ENCODE peak calls at places on chromosomes 6 and 20, in seven cellular contexts. One of them, this sample, is unnamed.

GRCh38 chr6:43708857-43709653 is 21.5 kb upstream of the MRPS18A start:
- DNase-seq in brain microvascular endothelial cell: peak; percentile 61
- DNase-seq in dorsolateral prefrontal cortex: no peak
- DNase-seq in GM23338: no peak
- DNase-seq in heart left ventricle: no peak
- DNase-seq in colonic mucosa: no peak
- DNase-seq in Peyer's patch: no peak
- DNase-seq in this sample: peak; percentile 75

GRCh38 chr6:44699082-44699481 is 311.6 kb downstream of the CDC5L start:
- DNase-seq in dorsolateral prefrontal cortex: no peak
- DNase-seq in Peyer's patch: no peak
- DNase-seq in brain microvascular endothelial cell: no peak
- DNase-seq in GM23338: no peak
- DNase-seq in colonic mucosa: no peak
- DNase-seq in heart left ventricle: no peak
- DNase-seq in this sample: no peak

GRCh38 chr6:123904228-123904627 is 100.6 kb downstream of the NKAIN2 start:
- DNase-seq in heart left ventricle: no peak
- DNase-seq in colonic mucosa: no peak
- DNase-seq in dorsolateral prefrontal cortex: no peak
- DNase-seq in Peyer's patch: no peak
- DNase-seq in GM23338: no peak
- DNase-seq in brain microvascular endothelial cell: no peak
- DNase-seq in this sample: no peak

GRCh38 chr6:101803146-101803545 is 409.6 kb downstream of the GRIK2 start:
- DNase-seq in dorsolateral prefrontal cortex: no peak
- DNase-seq in Peyer's patch: no peak
- DNase-seq in GM23338: no peak
- DNase-seq in brain microvascular endothelial cell: peak; percentile 59
- DNase-seq in heart left ventricle: no peak
- DNase-seq in colonic mucosa: no peak
- DNase-seq in this sample: no peak

GRCh38 chr20:49916146-49917002 is 1.0 kb upstream of the SPATA2 start:
- DNase-seq in colonic mucosa: peak; percentile 84
- DNase-seq in heart left ventricle: no peak
- DNase-seq in brain microvascular endothelial cell: no peak
- DNase-seq in dorsolateral prefrontal cortex: peak; percentile 38
- DNase-seq in Peyer's patch: peak; percentile 83
- DNase-seq in GM23338: no peak
- DNase-seq in this sample: peak; percentile 43

GRCh38 chr20:51930775-51931174 is 128.5 kb upstream of the SALL4 start:
- DNase-seq in GM23338: no peak
- DNase-seq in colonic mucosa: no peak
- DNase-seq in Peyer's patch: no peak
- DNase-seq in dorsolateral prefrontal cortex: no peak
- DNase-seq in brain microvascular endothelial cell: peak; percentile 88
- DNase-seq in heart left ventricle: peak; percentile 16
- DNase-seq in this sample: no peak

GRCh38 chr6:21596379-21597242 is 3.1 kb downstream of the SOX4 start:
- DNase-seq in heart left ventricle: peak; percentile 65
- DNase-seq in brain microvascular endothelial cell: peak; percentile 32
- DNase-seq in GM23338: peak; percentile 73
- DNase-seq in colonic mucosa: peak; percentile 58
- DNase-seq in dorsolateral prefrontal cortex: peak; percentile 52
- DNase-seq in Peyer's patch: peak; percentile 55
- DNase-seq in this sample: peak; percentile 75

GRCh38 chr20:60138263-60139127 is 180.3 kb downstream of the CDH26 start:
- DNase-seq in brain microvascular endothelial cell: peak; percentile 50
- DNase-seq in dorsolateral prefrontal cortex: no peak
- DNase-seq in Peyer's patch: peak; percentile 66
- DNase-seq in heart left ventricle: no peak
- DNase-seq in GM23338: no peak
- DNase-seq in colonic mucosa: peak; percentile 72
- DNase-seq in this sample: no peak

GRCh38 chr6:131780600-131780999 is 27.2 kb upstream of the ENPP1 start:
- DNase-seq in heart left ventricle: no peak
- DNase-seq in Peyer's patch: no peak
- DNase-seq in GM23338: peak; percentile 17
- DNase-seq in colonic mucosa: no peak
- DNase-seq in brain microvascular endothelial cell: no peak
- DNase-seq in dorsolateral prefrontal cortex: no peak
- DNase-seq in this sample: no peak

GRCh38 chr20:46657618-46658017 is 6.4 kb upstream of the SLC13A3 start:
- DNase-seq in GM23338: no peak
- DNase-seq in colonic mucosa: no peak
- DNase-seq in dorsolateral prefrontal cortex: no peak
- DNase-seq in heart left ventricle: no peak
- DNase-seq in Peyer's patch: no peak
- DNase-seq in brain microvascular endothelial cell: no peak
- DNase-seq in this sample: peak; percentile 40

GRCh38 chr6:149140137-149140909 is 177.2 kb upstream of the TAB2 start:
- DNase-seq in heart left ventricle: no peak
- DNase-seq in GM23338: no peak
- DNase-seq in dorsolateral prefrontal cortex: no peak
- DNase-seq in brain microvascular endothelial cell: no peak
- DNase-seq in Peyer's patch: peak; percentile 67
- DNase-seq in colonic mucosa: no peak
- DNase-seq in this sample: no peak

GRCh38 chr6:16832721-16833120 is 71.5 kb upstream of the ATXN1 start:
- DNase-seq in GM23338: no peak
- DNase-seq in colonic mucosa: no peak
- DNase-seq in dorsolateral prefrontal cortex: no peak
- DNase-seq in heart left ventricle: no peak
- DNase-seq in Peyer's patch: no peak
- DNase-seq in brain microvascular endothelial cell: no peak
- DNase-seq in this sample: no peak

GRCh38 chr6:14861491-14861943 is 384.4 kb upstream of the JARID2 start:
- DNase-seq in colonic mucosa: no peak
- DNase-seq in dorsolateral prefrontal cortex: no peak
- DNase-seq in Peyer's patch: no peak
- DNase-seq in GM23338: peak; percentile 64
- DNase-seq in brain microvascular endothelial cell: no peak
- DNase-seq in heart left ventricle: no peak
- DNase-seq in this sample: no peak

GRCh38 chr6:105452924-105453756 is 50.3 kb upstream of the PREP start:
- DNase-seq in colonic mucosa: no peak
- DNase-seq in dorsolateral prefrontal cortex: peak; percentile 65
- DNase-seq in heart left ventricle: no peak
- DNase-seq in GM23338: no peak
- DNase-seq in brain microvascular endothelial cell: no peak
- DNase-seq in Peyer's patch: peak; percentile 56
- DNase-seq in this sample: no peak

GRCh38 chr6:167750956-167751358 is 75.8 kb upstream of the AFDN start:
- DNase-seq in GM23338: peak; percentile 45
- DNase-seq in brain microvascular endothelial cell: no peak
- DNase-seq in dorsolateral prefrontal cortex: no peak
- DNase-seq in colonic mucosa: peak; percentile 80
- DNase-seq in Peyer's patch: peak; percentile 69
- DNase-seq in heart left ventricle: peak; percentile 39
- DNase-seq in this sample: peak; percentile 62

GRCh38 chr6:149545258-149545753 is 537 bp downstream of the PPIL4 start:
- DNase-seq in colonic mucosa: peak; percentile 55
- DNase-seq in heart left ventricle: peak; percentile 23
- DNase-seq in GM23338: peak; percentile 64
- DNase-seq in Peyer's patch: peak; percentile 52
- DNase-seq in brain microvascular endothelial cell: peak; percentile 75
- DNase-seq in dorsolateral prefrontal cortex: no peak
- DNase-seq in this sample: peak; percentile 70

GRCh38 chr6:82330171-82330804 is 33.3 kb upstream of the TPBG start:
- DNase-seq in dorsolateral prefrontal cortex: no peak
- DNase-seq in GM23338: no peak
- DNase-seq in brain microvascular endothelial cell: no peak
- DNase-seq in colonic mucosa: no peak
- DNase-seq in heart left ventricle: no peak
- DNase-seq in Peyer's patch: no peak
- DNase-seq in this sample: no peak

GRCh38 chr6:31952140-31952805 is 6.4 kb downstream of the CFB start:
- DNase-seq in heart left ventricle: peak; percentile 49
- DNase-seq in brain microvascular endothelial cell: peak; percentile 46
- DNase-seq in colonic mucosa: peak; percentile 66
- DNase-seq in GM23338: peak; percentile 73
- DNase-seq in Peyer's patch: peak; percentile 82
- DNase-seq in dorsolateral prefrontal cortex: no peak
- DNase-seq in this sample: peak; percentile 76

GRCh38 chr6:135722679-135723078 is 128.8 kb upstream of the PDE7B start:
- DNase-seq in Peyer's patch: no peak
- DNase-seq in brain microvascular endothelial cell: peak; percentile 87
- DNase-seq in dorsolateral prefrontal cortex: no peak
- DNase-seq in GM23338: no peak
- DNase-seq in colonic mucosa: no peak
- DNase-seq in heart left ventricle: no peak
- DNase-seq in this sample: no peak

GRCh38 chr6:89483111-89483720 is 50.3 kb downstream of the ANKRD6 start:
- DNase-seq in Peyer's patch: no peak
- DNase-seq in brain microvascular endothelial cell: no peak
- DNase-seq in heart left ventricle: peak; percentile 32
- DNase-seq in colonic mucosa: no peak
- DNase-seq in GM23338: peak; percentile 88
- DNase-seq in dorsolateral prefrontal cortex: peak; percentile 48
- DNase-seq in this sample: no peak

GRCh38 chr6:14074723-14075503 is 42.7 kb upstream of the CD83 start:
- DNase-seq in brain microvascular endothelial cell: peak; percentile 16
- DNase-seq in dorsolateral prefrontal cortex: no peak
- DNase-seq in GM23338: no peak
- DNase-seq in colonic mucosa: no peak
- DNase-seq in heart left ventricle: peak; percentile 12
- DNase-seq in Peyer's patch: no peak
- DNase-seq in this sample: no peak

GRCh38 chr6:78832091-78832808 is 35.1 kb upstream of the IRAK1BP1 start:
- DNase-seq in dorsolateral prefrontal cortex: no peak
- DNase-seq in heart left ventricle: no peak
- DNase-seq in colonic mucosa: no peak
- DNase-seq in GM23338: no peak
- DNase-seq in Peyer's patch: no peak
- DNase-seq in brain microvascular endothelial cell: no peak
- DNase-seq in this sample: no peak

GRCh38 chr6:167553716-167554115 is 228.8 kb downstream of the TTLL2 start:
- DNase-seq in colonic mucosa: no peak
- DNase-seq in Peyer's patch: no peak
- DNase-seq in heart left ventricle: no peak
- DNase-seq in dorsolateral prefrontal cortex: no peak
- DNase-seq in brain microvascular endothelial cell: no peak
- DNase-seq in GM23338: no peak
- DNase-seq in this sample: no peak

GRCh38 chr20:750801-751200 is 17.5 kb downstream of the SLC52A3 start:
- DNase-seq in dorsolateral prefrontal cortex: no peak
- DNase-seq in GM23338: no peak
- DNase-seq in brain microvascular endothelial cell: no peak
- DNase-seq in Peyer's patch: peak; percentile 89
- DNase-seq in heart left ventricle: no peak
- DNase-seq in colonic mucosa: no peak
- DNase-seq in this sample: no peak

GRCh38 chr20:4781211-4781610 is 59.5 kb downstream of the PRND start:
- DNase-seq in Peyer's patch: no peak
- DNase-seq in colonic mucosa: no peak
- DNase-seq in GM23338: no peak
- DNase-seq in dorsolateral prefrontal cortex: no peak
- DNase-seq in heart left ventricle: no peak
- DNase-seq in brain microvascular endothelial cell: no peak
- DNase-seq in this sample: no peak

GRCh38 chr6:150567823-150568383 is 31.8 kb upstream of the PLEKHG1 start:
- DNase-seq in colonic mucosa: no peak
- DNase-seq in heart left ventricle: no peak
- DNase-seq in GM23338: no peak
- DNase-seq in dorsolateral prefrontal cortex: peak; percentile 73
- DNase-seq in Peyer's patch: no peak
- DNase-seq in brain microvascular endothelial cell: no peak
- DNase-seq in this sample: no peak

GRCh38 chr20:56343861-56344381 is 14.9 kb upstream of the FAM210B start:
- DNase-seq in heart left ventricle: peak; percentile 15
- DNase-seq in GM23338: peak; percentile 84
- DNase-seq in brain microvascular endothelial cell: peak; percentile 11
- DNase-seq in Peyer's patch: no peak
- DNase-seq in dorsolateral prefrontal cortex: peak; percentile 68
- DNase-seq in colonic mucosa: no peak
- DNase-seq in this sample: no peak

GRCh38 chr20:16729080-16729479 is 746 bp upstream of the SNRPB2 start:
- DNase-seq in dorsolateral prefrontal cortex: no peak
- DNase-seq in GM23338: no peak
- DNase-seq in Peyer's patch: no peak
- DNase-seq in colonic mucosa: no peak
- DNase-seq in heart left ventricle: no peak
- DNase-seq in brain microvascular endothelial cell: no peak
- DNase-seq in this sample: no peak
- H3K27ac ChIP-seq in dorsolateral prefrontal cortex: peak overlapping the region; percentile 71
- H3K27ac ChIP-seq in GM23338: peak overlapping the region; percentile 80
- H3K27ac ChIP-seq in Peyer's patch: no peak overlapping the region
- H3K27ac ChIP-seq in colonic mucosa: no peak overlapping the region
- H3K27ac ChIP-seq in heart left ventricle: peak overlapping the region; percentile 89
- H3K27ac ChIP-seq in brain microvascular endothelial cell: no peak overlapping the region
- H3K27ac ChIP-seq in this sample: peak overlapping the region; percentile 88

DNA sequence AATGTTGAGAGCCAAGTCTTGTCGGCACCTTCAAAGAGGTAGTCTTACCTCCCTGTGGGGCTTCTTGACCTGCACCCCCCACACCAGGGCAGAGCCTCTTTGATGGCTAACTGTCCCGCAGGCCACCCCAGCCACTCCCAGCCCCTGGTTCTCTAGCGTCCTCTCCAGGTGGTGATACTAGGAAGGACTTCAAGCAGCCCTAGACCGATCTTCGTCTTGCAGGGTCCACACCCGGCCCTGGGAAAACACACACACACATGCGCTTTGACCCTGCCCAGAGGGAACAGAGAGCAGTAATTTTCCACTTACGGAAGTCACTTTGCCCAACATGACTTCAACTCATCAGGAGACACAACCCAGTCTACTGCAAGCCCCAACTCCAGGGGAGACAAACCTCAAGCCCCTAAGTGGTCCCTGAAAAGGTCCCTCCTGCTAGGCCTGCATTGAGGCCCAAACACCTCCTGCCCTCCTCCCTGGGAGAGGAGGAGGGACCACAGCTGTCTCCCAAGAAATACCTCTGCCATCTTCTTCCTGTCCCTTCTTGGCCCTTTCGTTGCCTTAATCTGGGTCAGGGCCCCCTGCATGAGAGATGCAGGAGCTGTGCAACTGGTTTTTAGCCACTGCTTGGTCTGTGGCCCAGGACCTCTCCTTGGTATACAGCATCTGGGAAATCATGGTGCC is 2.9 kb upstream of the BPIFB1 start:
- DNase-seq in dorsolateral prefrontal cortex: peak; percentile 12
- DNase-seq in heart left ventricle: no peak
- DNase-seq in GM23338: no peak
- DNase-seq in brain microvascular endothelial cell: no peak
- DNase-seq in Peyer's patch: peak; percentile 22
- DNase-seq in colonic mucosa: no peak
- DNase-seq in this sample: no peak
- H3K27ac ChIP-seq in dorsolateral prefrontal cortex: no peak overlapping the region
- H3K27ac ChIP-seq in heart left ventricle: no peak overlapping the region
- H3K27ac ChIP-seq in GM23338: no peak overlapping the region
- H3K27ac ChIP-seq in brain microvascular endothelial cell: no peak overlapping the region
- H3K27ac ChIP-seq in Peyer's patch: no peak overlapping the region
- H3K27ac ChIP-seq in colonic mucosa: no peak overlapping the region
- H3K27ac ChIP-seq in this sample: no peak overlapping the region

GRCh38 chr6:62392289-62392688 is 106.3 kb upstream of the KHDRBS2 start:
- DNase-seq in GM23338: no peak
- DNase-seq in dorsolateral prefrontal cortex: no peak
- DNase-seq in colonic mucosa: no peak
- DNase-seq in Peyer's patch: no peak
- DNase-seq in brain microvascular endothelial cell: no peak
- DNase-seq in heart left ventricle: no peak
- DNase-seq in this sample: no peak
- H3K27ac ChIP-seq in GM23338: no peak overlapping the region
- H3K27ac ChIP-seq in dorsolateral prefrontal cortex: no peak overlapping the region
- H3K27ac ChIP-seq in colonic mucosa: no peak overlapping the region
- H3K27ac ChIP-seq in Peyer's patch: no peak overlapping the region
- H3K27ac ChIP-seq in brain microvascular endothelial cell: no peak overlapping the region
- H3K27ac ChIP-seq in heart left ventricle: no peak overlapping the region
- H3K27ac ChIP-seq in this sample: no peak overlapping the region

GRCh38 chr6:52603000-52603795 is 26.3 kb upstream of the TRAM2 start:
- DNase-seq in colonic mucosa: no peak
- DNase-seq in dorsolateral prefrontal cortex: no peak
- DNase-seq in Peyer's patch: no peak
- DNase-seq in heart left ventricle: no peak
- DNase-seq in GM23338: no peak
- DNase-seq in brain microvascular endothelial cell: peak; percentile 54
- DNase-seq in this sample: no peak
- H3K27ac ChIP-seq in colonic mucosa: no peak overlapping the region
- H3K27ac ChIP-seq in dorsolateral prefrontal cortex: no peak overlapping the region
- H3K27ac ChIP-seq in Peyer's patch: peak overlapping the region; percentile 9
- H3K27ac ChIP-seq in heart left ventricle: no peak overlapping the region
- H3K27ac ChIP-seq in GM23338: no peak overlapping the region
- H3K27ac ChIP-seq in brain microvascular endothelial cell: peak overlapping the region; percentile 35
- H3K27ac ChIP-seq in this sample: no peak overlapping the region